ENCODE peak calls at places on chromosomes 2 and 18, in ten cellular contexts. N, K, W, D, J, I, S, L, Y and V are unnamed samples.

GRCh38 chr2:64837925-64838641 is 151.1 kb upstream of the SLC1A4 start:
- DNase-seq in N (no peak), K (no peak), W (peak), D (peak), J (peak), I (peak), S (no peak), L (no peak), Y (no peak), V (peak)

GRCh38 chr18:8283901-8284585 is 325.2 kb upstream of the RAB12 start:
- DNase-seq in N (no peak), K (no peak), W (no peak), D (no peak), J (no peak), I (no peak), S (no peak), L (no peak), Y (no peak), V (no peak)

GRCh38 chr18:4125246-4125938 is 329.7 kb downstream of the DLGAP1 start:
- DNase-seq in N (no peak), K (peak), W (no peak), D (no peak), J (peak), I (no peak), S (no peak), L (no peak), Y (no peak), V (no peak)

GRCh38 chr2:106107509-106108131 is 86.5 kb downstream of the UXS1 start:
- DNase-seq in N (no peak), K (no peak), W (no peak), D (no peak), J (no peak), I (no peak), S (no peak), L (no peak), Y (no peak), V (no peak)

GRCh38 chr2:159256159-159256558 is 30.3 kb downstream of the WDSUB1 start:
- DNase-seq in N (no peak), K (no peak), W (no peak), D (no peak), J (no peak), I (no peak), S (no peak), L (no peak), Y (no peak), V (no peak)

GRCh38 chr2:180010701-180011100 is 3.6 kb upstream of the CWC22 start:
- DNase-seq in N (no peak), K (no peak), W (no peak), D (no peak), J (no peak), I (no peak), S (no peak), L (no peak), Y (no peak), V (no peak)

GRCh38 chr2:195468771-195469170 is 188.3 kb upstream of the SLC39A10 start:
- DNase-seq in N (no peak), K (no peak), W (no peak), D (no peak), J (no peak), I (no peak), S (no peak), L (no peak), Y (no peak), V (no peak)

GRCh38 chr2:61549546-61549945 is 11.4 kb upstream of the XPO1 start:
- DNase-seq in N (no peak), K (peak), W (no peak), D (no peak), J (no peak), I (no peak), S (no peak), L (no peak), Y (no peak), V (no peak)

GRCh38 chr2:98805412-98806265 is 74.7 kb upstream of the MGAT4A start:
- DNase-seq in N (peak), K (peak), W (peak), D (no peak), J (no peak), I (no peak), S (no peak), L (peak), Y (peak), V (peak)

GRCh38 chr2:217362290-217362689 is 502.4 kb upstream of the TNP1 start:
- DNase-seq in N (no peak), K (no peak), W (no peak), D (no peak), J (no peak), I (no peak), S (no peak), L (no peak), Y (no peak), V (no peak)

GRCh38 chr2:127599211-127599610 is 46.7 kb upstream of the GPR17 start:
- DNase-seq in N (no peak), K (no peak), W (no peak), D (no peak), J (no peak), I (no peak), S (no peak), L (no peak), Y (no peak), V (no peak)
- TF ChIP-seq CTCF in N (no peak), K (no peak), W (no peak), D (no peak), J (no peak), I (no peak), S (no peak), L (no peak), Y (no peak), V (no peak)

GRCh38 chr2:234997389-234997788 is 45.6 kb downstream of the SH3BP4 start:
- DNase-seq in N (no peak), K (no peak), W (no peak), D (no peak), J (no peak), I (no peak), S (no peak), L (no peak), Y (no peak), V (no peak)

GRCh38 chr2:234996041-234996440 is 44.2 kb downstream of the SH3BP4 start:
- DNase-seq in N (no peak), K (peak), W (no peak), D (no peak), J (no peak), I (no peak), S (no peak), L (no peak), Y (no peak), V (no peak)

GRCh38 chr2:234995332-234996007 is 43.7 kb downstream of the SH3BP4 start:
- DNase-seq in N (no peak), K (no peak), W (no peak), D (peak), J (no peak), I (peak), S (no peak), L (no peak), Y (no peak), V (no peak)

GRCh38 chr2:234998404-234999211 is 46.8 kb downstream of the SH3BP4 start:
- DNase-seq in N (no peak), K (no peak), W (no peak), D (no peak), J (no peak), I (no peak), S (peak), L (no peak), Y (peak), V (no peak)

GRCh38 chr2:234996467-234997270 is 44.9 kb downstream of the SH3BP4 start:
- DNase-seq in N (no peak), K (peak), W (no peak), D (no peak), J (no peak), I (no peak), S (no peak), L (no peak), Y (no peak), V (no peak)
- TF ChIP-seq CTCF in N (no peak), K (peak), W (no peak), D (no peak), J (no peak), I (no peak), S (no peak), L (no peak), Y (no peak), V (no peak)

DNA sequence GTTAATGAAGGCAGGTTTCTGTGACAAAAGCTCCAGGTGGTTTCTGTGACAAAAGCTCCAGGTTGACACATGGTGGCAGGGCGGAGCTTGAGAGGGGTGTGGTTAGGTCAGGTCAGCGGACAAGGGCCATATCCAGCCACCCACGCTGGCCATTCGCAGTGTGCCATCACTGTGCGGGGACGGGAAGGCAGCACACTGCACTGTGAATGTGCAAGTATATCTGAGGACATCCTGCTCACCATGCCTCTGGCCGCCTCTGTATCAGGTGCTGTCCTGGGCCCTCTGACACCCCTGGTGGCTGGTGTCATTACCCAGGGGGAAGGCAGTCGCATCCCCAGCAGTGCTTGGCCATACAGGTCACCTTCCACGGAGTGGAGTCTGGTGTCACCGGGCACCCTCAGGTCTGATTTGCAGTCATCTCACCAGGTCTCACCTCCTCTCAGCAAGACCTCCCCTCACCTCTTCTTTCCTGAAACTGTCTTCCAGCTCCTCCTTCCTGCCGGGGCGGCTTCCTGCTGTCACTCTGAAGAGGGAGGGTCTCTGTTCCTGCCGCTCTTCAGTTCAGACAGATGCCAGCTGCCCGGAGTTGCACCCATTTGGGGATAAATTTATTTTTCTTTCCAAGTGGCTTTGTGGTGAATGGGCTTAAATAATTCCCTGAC is 34.9 kb downstream of the CTIF start:
- DNase-seq in N (no peak), K (peak), W (no peak), D (no peak), J (no peak), I (no peak), S (no peak), L (no peak), Y (peak), V (no peak)
- TF ChIP-seq CTCF in N (no peak), K (peak), W (no peak), D (no peak), J (no peak), I (no peak), S (no peak), L (no peak), Y (peak), V (no peak)

GRCh38 chr2:25204190-25204838 is 35.9 kb upstream of the POMC start:
- DNase-seq in N (no peak), K (peak), W (no peak), D (no peak), J (no peak), I (no peak), S (no peak), L (no peak), Y (no peak), V (no peak)

GRCh38 chr2:25201794-25202193 is 33.4 kb upstream of the POMC start:
- DNase-seq in N (no peak), K (no peak), W (no peak), D (no peak), J (no peak), I (no peak), S (no peak), L (no peak), Y (no peak), V (no peak)

GRCh38 chr2:25198209-25198525 is 29.8 kb upstream of the POMC start:
- DNase-seq in N (no peak), K (no peak), W (no peak), D (no peak), J (no peak), I (no peak), S (no peak), L (no peak), Y (no peak), V (no peak)

GRCh38 chr2:25202290-25202689 is 33.9 kb upstream of the POMC start:
- DNase-seq in N (no peak), K (no peak), W (no peak), D (no peak), J (no peak), I (no peak), S (no peak), L (no peak), Y (no peak), V (no peak)

GRCh38 chr2:25201265-25201664 is 32.9 kb upstream of the POMC start:
- DNase-seq in N (no peak), K (peak), W (no peak), D (no peak), J (no peak), I (no peak), S (no peak), L (no peak), Y (no peak), V (no peak)
- TF ChIP-seq CTCF in N (no peak), K (peak), W (no peak), D (no peak), J (no peak), I (no peak), S (no peak), L (no peak), Y (no peak), V (peak)

DNA sequence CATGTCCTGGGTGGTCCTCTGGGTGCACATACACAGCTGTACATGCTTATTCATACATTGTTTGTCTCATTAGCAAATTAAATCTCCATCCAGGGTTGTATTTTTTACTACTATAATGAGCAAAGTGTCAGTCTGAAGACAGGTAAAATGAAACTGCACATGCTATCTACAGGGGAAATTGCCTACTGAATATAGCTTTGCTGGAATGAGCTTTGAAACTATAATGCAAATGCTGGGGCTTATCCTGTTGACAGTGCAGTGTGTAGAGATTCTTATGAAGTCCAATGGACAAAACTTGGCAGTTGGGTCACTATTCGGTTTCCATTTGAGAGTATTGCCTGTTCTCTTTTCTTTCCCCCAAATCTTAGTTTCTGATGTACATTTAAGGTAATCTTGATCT is 292.8 kb upstream of the LRP1B start:
- DNase-seq in N (no peak), K (no peak), W (no peak), D (no peak), J (no peak), I (no peak), S (no peak), L (no peak), Y (no peak), V (no peak)
- TF ChIP-seq CTCF in N (no peak), K (no peak), W (no peak), D (no peak), J (no peak), I (no peak), S (no peak), L (no peak), Y (no peak), V (no peak)